ENCODE peak calls at places on chromosomes 3 and 15, in five cellular contexts. J is foreskin fibroblast, Z is cardiac muscle cell, Y is psoas muscle, G is NCI-H1092 treated with DMSO at 0.1 percent for 48 hours. D is an unnamed sample.

GRCh38 chr3:12395349-12396012 is 88.8 kb upstream of the TSEN2 start:
- DNase-seq in J (no peak), Z (no peak), Y (no peak), G (no peak), D (no peak)

GRCh38 chr3:197292083-197293042 is 6.0 kb downstream of the DLG1 start:
- DNase-seq in J (no peak), Z (no peak), Y (no peak), G (no peak), D (no peak)

GRCh38 chr15:75640483-75641175 is 605 bp upstream of the IMP3 start:
- DNase-seq in J (peak; percentile 37), Z (peak; percentile 47), Y (no peak), G (peak; percentile 71), D (no peak)

GRCh38 chr3:19598870-19599269 is 335.1 kb downstream of the EFHB start:
- DNase-seq in J (no peak), Z (no peak), Y (no peak), G (no peak), D (no peak)

GRCh38 chr15:66580643-66581042 is 14.8 kb upstream of the LCTL start:
- DNase-seq in J (peak; percentile 25), Z (no peak), Y (peak; percentile 71), G (no peak), D (no peak)

GRCh38 chr3:19972056-19972455 is 25.2 kb downstream of the RAB5A start:
- DNase-seq in J (peak; percentile 24), Z (no peak), Y (no peak), G (no peak), D (no peak)

GRCh38 chr3:29322586-29322985 is 41.7 kb downstream of the RBMS3 start:
- DNase-seq in J (no peak), Z (no peak), Y (no peak), G (no peak), D (no peak)

GRCh38 chr3:188594137-188594536 is 440.2 kb downstream of the LPP start:
- DNase-seq in J (peak; percentile 90), Z (no peak), Y (no peak), G (no peak), D (peak; percentile 49)

GRCh38 chr3:71582612-71583568 is 638 bp downstream of the FOXP1 start:
- DNase-seq in J (no peak), Z (peak; percentile 88), Y (peak; percentile 70), G (peak; percentile 40), D (no peak)

GRCh38 chr15:66936115-66936863 is 129.1 kb upstream of the SMAD3 start:
- DNase-seq in J (peak; percentile 66), Z (no peak), Y (peak; percentile 47), G (no peak), D (peak; percentile 81)

GRCh38 chr3:106176734-106177133 is 307.9 kb upstream of the CBLB start:
- DNase-seq in J (no peak), Z (no peak), Y (no peak), G (no peak), D (no peak)

GRCh38 chr3:43876648-43877047 is 185.9 kb downstream of the ABHD5 start:
- DNase-seq in J (no peak), Z (no peak), Y (no peak), G (no peak), D (no peak)

GRCh38 chr3:155572085-155572484 is 172.8 kb downstream of the PLCH1 start:
- DNase-seq in J (peak; percentile 51), Z (no peak), Y (no peak), G (peak; percentile 14), D (no peak)

GRCh38 chr3:65979731-65980130 is 59.0 kb downstream of the MAGI1 start:
- DNase-seq in J (peak; percentile 91), Z (no peak), Y (no peak), G (no peak), D (peak; percentile 67)

GRCh38 chr3:108552267-108553159 is 36.7 kb downstream of the CIP2A start:
- DNase-seq in J (peak; percentile 14), Z (peak; percentile 63), Y (no peak), G (peak; percentile 49), D (peak; percentile 15)

GRCh38 chr15:84940399-84940798 is 41.3 kb upstream of the PDE8A start:
- DNase-seq in J (no peak), Z (no peak), Y (no peak), G (no peak), D (no peak)

GRCh38 chr3:45644063-45644462 is 45.1 kb upstream of the SACM1L start:
- DNase-seq in J (peak; percentile 79), Z (no peak), Y (no peak), G (no peak), D (no peak)

GRCh38 chr3:34858067-34858466 is 781.3 kb upstream of the ARPP21 start:
- DNase-seq in J (no peak), Z (no peak), Y (no peak), G (no peak), D (no peak)

GRCh38 chr3:110248666-110249065 is 823.0 kb upstream of the NECTIN3 start:
- DNase-seq in J (peak; percentile 13), Z (no peak), Y (no peak), G (no peak), D (no peak)

GRCh38 chr3:23396746-23397145 is 193.6 kb downstream of the UBE2E2 start:
- DNase-seq in J (no peak), Z (no peak), Y (no peak), G (no peak), D (no peak)